ENCODE peak calls at places on chromosomes 5 and 9, in four cellular contexts. G, F, Q and Y are unnamed samples.

GRCh38 chr5:72280655-72281069 is 39.4 kb downstream of the MRPS27 start:
- DNase-seq in G (no peak), F (peak; percentile 66), Q (no peak), Y (no peak)

GRCh38 chr5:125310749-125311148 is 564.3 kb upstream of the ZNF608 start:
- DNase-seq in G (no peak), F (peak; percentile 25), Q (no peak), Y (no peak)

GRCh38 chr9:94973491-94973941 is 247.0 kb downstream of the AOPEP start:
- DNase-seq in G (no peak), F (peak; percentile 77), Q (no peak), Y (no peak)

GRCh38 chr9:93465853-93466252 is 12.5 kb upstream of the FAM120AOS start:
- DNase-seq in G (no peak), F (no peak), Q (no peak), Y (no peak)

GRCh38 chr9:15249042-15249818 is 57.8 kb downstream of the TTC39B start:
- DNase-seq in G (no peak), F (peak; percentile 87), Q (no peak), Y (no peak)

GRCh38 chr5:65971643-65972042 is 45.3 kb downstream of the ERBIN start:
- DNase-seq in G (no peak), F (no peak), Q (no peak), Y (peak; percentile 28)

GRCh38 chr5:138647261-138647788 is 72.1 kb upstream of the HSPA9 start:
- DNase-seq in G (no peak), F (peak; percentile 23), Q (no peak), Y (no peak)

GRCh38 chr5:180668835-180669596 is 19.6 kb upstream of the FLT4 start:
- DNase-seq in G (no peak), F (no peak), Q (no peak), Y (no peak)

GRCh38 chr5:16992006-16992405 is 55.9 kb upstream of the MYO10 start:
- DNase-seq in G (no peak), F (peak; percentile 71), Q (no peak), Y (no peak)

GRCh38 chr9:126127591-126127990 is 199.0 kb upstream of the MVB12B start:
- DNase-seq in G (no peak), F (no peak), Q (no peak), Y (no peak)

GRCh38 chr5:34043099-34043876 is at the start of gene C1QTNF3:
- DNase-seq in G (no peak), F (no peak), Q (no peak), Y (no peak)

GRCh38 chr5:138832218-138832617 is 42.9 kb downstream of the LRRTM2 start:
- DNase-seq in G (no peak), F (no peak), Q (no peak), Y (no peak)

GRCh38 chr5:39696672-39697398 is 272.1 kb upstream of the DAB2 start:
- DNase-seq in G (no peak), F (no peak), Q (no peak), Y (no peak)

GRCh38 chr9:3136999-3137675 is 293.2 kb upstream of the PUM3 start:
- DNase-seq in G (no peak), F (no peak), Q (no peak), Y (no peak)

GRCh38 chr5:150532996-150533395 is 25.1 kb downstream of the NDST1 start:
- DNase-seq in G (no peak), F (no peak), Q (no peak), Y (no peak)

GRCh38 chr5:150989695-150990094 is 30.7 kb upstream of the GPX3 start:
- DNase-seq in G (no peak), F (no peak), Q (peak; percentile 44), Y (no peak)

GRCh38 chr5:71978216-71978615 is 129.1 kb upstream of the MAP1B start:
- DNase-seq in G (no peak), F (no peak), Q (no peak), Y (no peak)

GRCh38 chr5:285991-286557 is 14.6 kb downstream of the PDCD6 start:
- DNase-seq in G (no peak), F (no peak), Q (no peak), Y (no peak)

GRCh38 chr5:160353379-160353778 is 17.0 kb downstream of the C1QTNF2 start:
- DNase-seq in G (peak; percentile 46), F (no peak), Q (no peak), Y (peak; percentile 69)

GRCh38 chr9:134627417-134628353 is 13.9 kb upstream of the COL5A1 start:
- DNase-seq in G (no peak), F (no peak), Q (no peak), Y (peak; percentile 5)

GRCh38 chr5:125775896-125776295 is 647.3 kb upstream of the GRAMD2B start:
- DNase-seq in G (no peak), F (no peak), Q (no peak), Y (no peak)

GRCh38 chr5:91632871-91633270 is 249.8 kb upstream of the ARRDC3 start:
- DNase-seq in G (no peak), F (no peak), Q (no peak), Y (no peak)

GRCh38 chr5:31638748-31639418 is at the start of gene PDZD2:
- DNase-seq in G (peak; percentile 87), F (peak; percentile 46), Q (peak; percentile 72), Y (peak; percentile 38)
- TF ChIP-seq CTCF in G (peak; percentile 62), F (peak; percentile 36), Q (peak; percentile 26), Y (peak; percentile 53)

GRCh38 chr9:16637938-16638337 is 232.5 kb downstream of the BNC2 start:
- DNase-seq in G (no peak), F (peak; percentile 36), Q (no peak), Y (no peak)

GRCh38 chr9:16642421-16643109 is 227.9 kb downstream of the BNC2 start:
- DNase-seq in G (no peak), F (peak; percentile 46), Q (no peak), Y (no peak)

GRCh38 chr9:16637218-16637617 is 233.3 kb downstream of the BNC2 start:
- DNase-seq in G (no peak), F (peak; percentile 74), Q (no peak), Y (no peak)

GRCh38 chr9:16639644-16640043 is 230.8 kb downstream of the BNC2 start:
- DNase-seq in G (no peak), F (no peak), Q (no peak), Y (no peak)

GRCh38 chr9:16640649-16641048 is 229.8 kb downstream of the BNC2 start:
- DNase-seq in G (no peak), F (no peak), Q (no peak), Y (peak; percentile 19)
- TF ChIP-seq CTCF in G (no peak), F (no peak), Q (no peak), Y (no peak)

DNA sequence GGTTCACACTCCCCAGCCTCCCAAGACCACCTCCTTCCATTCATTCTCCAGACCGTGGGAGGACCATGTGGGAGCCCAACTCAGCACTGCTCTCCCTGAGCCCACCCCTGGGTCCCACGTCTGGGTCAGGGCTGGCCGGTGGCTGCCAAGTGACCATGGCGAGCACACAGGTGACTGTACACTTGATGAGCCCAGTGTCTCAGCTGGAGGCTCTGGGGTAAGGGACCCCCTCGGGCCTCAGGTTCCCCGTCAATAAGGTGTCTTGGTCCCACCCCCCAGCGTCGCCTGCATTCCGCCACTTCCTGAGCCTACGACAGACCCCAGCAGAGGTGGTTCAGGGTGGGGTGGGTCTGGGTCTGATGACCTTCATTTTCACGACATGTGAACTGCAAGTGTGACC is 38.8 kb downstream of the HK3 start:
- DNase-seq in G (no peak), F (no peak), Q (no peak), Y (no peak)
- TF ChIP-seq CTCF in G (no peak), F (no peak), Q (no peak), Y (no peak)

DNA sequence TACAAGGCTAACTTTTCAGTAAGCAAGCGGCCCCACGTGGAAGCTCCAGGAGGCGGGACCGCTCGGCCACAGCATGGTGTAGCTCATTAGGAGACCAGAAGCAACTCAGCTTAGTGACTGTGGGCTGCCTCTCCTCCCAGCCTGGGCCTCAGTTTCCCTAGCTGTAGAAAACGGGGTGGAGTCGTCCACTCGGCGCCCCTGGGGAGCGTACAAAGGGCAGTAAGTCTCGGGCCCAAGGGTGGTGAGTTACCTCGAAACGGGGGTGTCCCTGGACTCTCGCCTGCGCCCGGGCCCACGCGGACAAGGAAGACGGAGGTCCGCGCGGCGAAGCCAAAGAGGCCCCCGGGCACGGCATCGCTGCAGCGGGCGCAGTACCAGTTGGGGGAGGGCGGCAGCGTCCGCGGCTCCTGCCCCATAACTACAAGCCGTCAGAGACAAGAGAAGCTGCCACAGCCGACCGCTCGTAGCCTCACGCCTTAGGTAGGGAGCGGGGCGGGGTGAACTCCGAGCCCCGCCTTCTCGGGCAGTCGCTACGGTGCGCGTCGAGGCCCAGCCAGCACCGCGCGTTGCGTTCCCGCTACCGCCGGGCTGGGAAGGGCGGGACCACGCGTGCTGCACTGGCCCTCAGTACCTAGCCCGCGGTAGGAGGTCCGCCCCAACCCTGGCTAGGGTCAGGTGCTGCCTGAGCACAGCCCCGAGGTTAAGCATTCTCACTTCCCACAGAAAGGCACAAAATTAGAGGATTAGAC is at the start of gene GEMIN5:
- DNase-seq in G (peak; percentile 86), F (peak; percentile 78), Q (peak; percentile 85), Y (peak; percentile 78)
- TF ChIP-seq CTCF in G (no peak), F (no peak), Q (no peak), Y (peak; percentile 16)

GRCh38 chr9:96854073-96854876 is at the start of gene ZNF782:
- DNase-seq in G (peak; percentile 93), F (peak; percentile 93), Q (peak; percentile 91), Y (peak; percentile 91)
- TF ChIP-seq CTCF in G (no peak), F (no peak), Q (no peak), Y (no peak)

GRCh38 chr5:89283758-89284493 is 400.9 kb upstream of the MEF2C start:
- DNase-seq in G (no peak), F (no peak), Q (no peak), Y (no peak)
- TF ChIP-seq CTCF in G (no peak), F (no peak), Q (no peak), Y (no peak)